ENCODE peak calls at places on chromosomes 3 and 15, in seven cellular contexts. T is endodermal cell, K is NCI-H510A treated with DMSO at 0.1 percent for 48 hours, L is gastrocnemius medialis, F is NCI-H2081, J is cerebellar cortex, R is NCI-H1092. H is an unnamed sample.

GRCh38 chr3:7382293-7383033 is 521.5 kb downstream of the GRM7 start:
- DNase-seq in R (no peak), L (no peak), F (no peak), K (no peak), J (no peak), T (no peak), H (peak)

GRCh38 chr3:134483195-134483890 is 2.4 kb downstream of the ANAPC13 start:
- DNase-seq in J (no peak), R (no peak), K (no peak), F (no peak), L (no peak), T (no peak), H (no peak)

GRCh38 chr15:81334768-81335447 is 11.0 kb upstream of the STARD5 start:
- DNase-seq in F (no peak), J (no peak), R (no peak), L (no peak), T (no peak), K (peak), H (peak)

GRCh38 chr3:68793750-68794149 is 138.6 kb downstream of the TAFA4 start:
- DNase-seq in L (no peak), K (no peak), J (no peak), T (no peak), R (no peak), F (no peak), H (no peak)

GRCh38 chr3:105166893-105167292 is 199.8 kb upstream of the ALCAM start:
- DNase-seq in T (no peak), K (no peak), R (no peak), F (no peak), L (no peak), J (no peak), H (no peak)

GRCh38 chr15:71329509-71330260 is 214.4 kb downstream of the THSD4 start:
- DNase-seq in F (no peak), J (no peak), L (peak), K (no peak), R (no peak), T (no peak), H (no peak)

GRCh38 chr3:147397155-147397888 is 9.0 kb downstream of the ZIC4 start:
- DNase-seq in L (no peak), K (no peak), R (no peak), J (peak), F (no peak), T (peak), H (peak)

GRCh38 chr3:194867270-194867983 is 181.7 kb downstream of the FAM43A start:
- DNase-seq in F (no peak), J (no peak), T (no peak), R (no peak), K (peak), L (no peak), H (peak)

GRCh38 chr3:102346897-102347296 is 87.9 kb upstream of the ZPLD1 start:
- DNase-seq in R (no peak), L (no peak), T (no peak), J (no peak), K (no peak), F (no peak), H (no peak)

GRCh38 chr3:11476814-11477213 is 166.9 kb downstream of the VGLL4 start:
- DNase-seq in R (peak), K (peak), L (no peak), T (no peak), F (peak), J (no peak), H (no peak)

GRCh38 chr3:138781012-138781470 is 53.7 kb downstream of the PIK3CB start:
- DNase-seq in K (no peak), L (no peak), J (no peak), R (no peak), F (no peak), T (no peak), H (no peak)

GRCh38 chr3:107978116-107979057 is 112.4 kb downstream of the CD47 start:
- DNase-seq in K (no peak), F (no peak), J (no peak), R (no peak), T (no peak), L (no peak), H (no peak)

GRCh38 chr15:36917411-36918267 is 182.7 kb downstream of the MEIS2 start:
- DNase-seq in F (no peak), T (no peak), K (no peak), L (no peak), J (no peak), R (no peak), H (no peak)

GRCh38 chr15:41584636-41585139 is 25.7 kb downstream of the TYRO3 start:
- DNase-seq in L (no peak), R (no peak), K (no peak), T (no peak), J (no peak), F (no peak), H (no peak)

GRCh38 chr15:88881781-88882180 is 13.6 kb downstream of the HAPLN3 start:
- DNase-seq in T (no peak), L (no peak), F (no peak), K (no peak), J (no peak), R (no peak), H (no peak)

H was measured in Ammon's horn.